ENCODE peak calls at places on chromosomes 2 and 18, in eight cellular contexts. D is MM.1S; T is T-cell; U is CD4-positive, alpha-beta T cell; Q is GM03348; K is stimulated activated CD4-positive, alpha-beta T cell treated with anti-CD3 and anti-CD28 coated beads, Interleukin-15, amount 100 ng/mL, for 24 hours; P is Kasumi-1; C is EL. G is an unnamed sample.

GRCh38 chr2:129565710-129566109 is 413.8 kb upstream of the RAB6C start:
- DNase-seq in D (no peak), T (no peak), U (no peak), Q (no peak), K (no peak), P (peak; percentile 7), C (no peak), G (no peak)

GRCh38 chr2:72833084-72833714 is 7.4 kb upstream of the EXOC6B start:
- DNase-seq in D (peak; percentile 35), T (peak; percentile 7), U (no peak), Q (no peak), K (no peak), P (no peak), C (no peak), G (no peak)

GRCh38 chr18:41396861-41397260 is 558.2 kb upstream of the PIK3C3 start:
- DNase-seq in D (no peak), T (no peak), U (no peak), Q (no peak), K (no peak), P (no peak), C (no peak), G (no peak)

GRCh38 chr2:12728221-12728777 is 11.6 kb downstream of the TRIB2 start:
- DNase-seq in D (peak; percentile 98), T (peak; percentile 75), U (peak; percentile 56), Q (no peak), K (peak; percentile 58), P (no peak), C (no peak), G (no peak)

GRCh38 chr2:175687465-175687864 is 314.6 kb downstream of the LNPK start:
- DNase-seq in D (no peak), T (no peak), U (no peak), Q (no peak), K (no peak), P (no peak), C (no peak), G (no peak)

GRCh38 chr18:49560277-49561126 is 1.4 kb upstream of the LIPG start:
- DNase-seq in D (no peak), T (no peak), U (no peak), Q (peak; percentile 51), K (peak; percentile 23), P (no peak), C (peak; percentile 20), G (no peak)

GRCh38 chr2:28643911-28644334 is 107.7 kb upstream of the PPP1CB start:
- DNase-seq in D (no peak), T (no peak), U (no peak), Q (peak; percentile 79), K (no peak), P (no peak), C (peak; percentile 83), G (no peak)

GRCh38 chr2:130393318-130393910 is 37.6 kb downstream of the PTPN18 start:
- DNase-seq in D (peak; percentile 34), T (no peak), U (no peak), Q (no peak), K (no peak), P (no peak), C (peak; percentile 28), G (no peak)

GRCh38 chr18:33812186-33812585 is 234.2 kb downstream of the ASXL3 start:
- DNase-seq in D (no peak), T (no peak), U (no peak), Q (no peak), K (no peak), P (no peak), C (no peak), G (no peak)

GRCh38 chr2:230362030-230362691 is 35.2 kb downstream of the SP140L start:
- DNase-seq in D (no peak), T (no peak), U (no peak), Q (no peak), K (no peak), P (no peak), C (no peak), G (no peak)